ENCODE peak calls at places on chromosome 12, in four cellular contexts. A is vagina, B is glutamatergic neuron, R is Caco-2. N is an unnamed sample.

GRCh38 chr12:77325505-77325904 is 260.1 kb upstream of the E2F7 start:
- DNase-seq in A (no peak), B (peak; percentile 63), R (no peak), N (no peak)

GRCh38 chr12:25388216-25388615 is 137.5 kb upstream of the KRAS start:
- DNase-seq in A (no peak), B (no peak), R (no peak), N (no peak)

GRCh38 chr12:3091650-3092207 is 14.6 kb downstream of the TSPAN9 start:
- DNase-seq in A (no peak), B (no peak), R (no peak), N (no peak)

GRCh38 chr12:96416033-96416790 is 16.0 kb upstream of the CDK17 start:
- DNase-seq in A (no peak), B (no peak), R (peak; percentile 41), N (no peak)

GRCh38 chr12:2776129-2776806 is 18.5 kb upstream of the FKBP4 start:
- DNase-seq in A (no peak), B (no peak), R (no peak), N (no peak)

GRCh38 chr12:107521826-107522355 is 163.7 kb upstream of the PWP1 start:
- DNase-seq in A (no peak), B (no peak), R (no peak), N (no peak)

GRCh38 chr12:65825573-65826512 is 1.6 kb downstream of the HMGA2 start:
- DNase-seq in A (no peak), B (peak; percentile 65), R (peak; percentile 57), N (peak; percentile 44)

GRCh38 chr12:4027412-4027811 is 154.2 kb upstream of the PARP11 start:
- DNase-seq in A (no peak), B (no peak), R (peak; percentile 56), N (no peak)

GRCh38 chr12:7695159-7695930 is at the start of gene GDF3:
- DNase-seq in A (no peak), B (no peak), R (no peak), N (no peak)

GRCh38 chr12:95548539-95549391 is 2.5 kb downstream of the USP44 start:
- DNase-seq in A (no peak), B (peak; percentile 74), R (no peak), N (peak; percentile 58)

GRCh38 chr12:4194661-4195060 is 78.9 kb upstream of the CCND2 start:
- DNase-seq in A (no peak), B (no peak), R (no peak), N (no peak)

GRCh38 chr12:113070117-113070906 is 13.8 kb downstream of the DTX1 start:
- DNase-seq in A (no peak), B (no peak), R (no peak), N (no peak)

GRCh38 chr12:59452259-59452658 is 143.6 kb upstream of the SLC16A7 start:
- DNase-seq in A (no peak), B (no peak), R (no peak), N (no peak)

GRCh38 chr12:116201359-116201758 is 76.1 kb downstream of the MED13L start:
- DNase-seq in A (no peak), B (no peak), R (no peak), N (no peak)

GRCh38 chr12:132781938-132782337 is 20.3 kb upstream of the ANKLE2 start:
- DNase-seq in A (no peak), B (no peak), R (no peak), N (no peak)

GRCh38 chr12:100959481-100959880 is 164.9 kb downstream of the ANO4 start:
- DNase-seq in A (no peak), B (no peak), R (no peak), N (no peak)

GRCh38 chr12:62934799-62935674 is at the start of gene PPM1H:
- DNase-seq in A (no peak), B (peak; percentile 85), R (peak; percentile 98), N (peak; percentile 66)

DNA sequence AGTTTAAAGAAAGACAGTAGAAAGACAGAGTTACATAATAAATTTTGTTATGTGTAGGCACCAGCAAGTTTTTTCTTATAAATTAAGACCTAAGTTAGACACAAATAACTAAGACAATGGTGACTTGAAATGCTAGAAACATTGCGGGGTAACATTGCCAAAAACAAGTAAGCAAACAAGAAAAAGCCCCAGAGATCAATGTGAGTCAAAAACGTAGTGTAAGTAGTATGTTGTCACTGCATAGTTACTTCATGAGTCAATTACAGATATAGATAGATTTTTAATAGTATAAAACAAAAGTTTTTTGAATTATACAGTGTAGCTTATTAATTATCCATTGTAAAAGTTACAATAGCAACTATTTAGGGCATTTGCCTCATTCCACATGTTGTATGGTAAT is 83.4 kb downstream of the CNTN1 start:
- DNase-seq in A (no peak), B (no peak), R (no peak), N (no peak)
- TF ChIP-seq CTCF in A (no peak), B (no peak), R (no peak), N (no peak)

DNA sequence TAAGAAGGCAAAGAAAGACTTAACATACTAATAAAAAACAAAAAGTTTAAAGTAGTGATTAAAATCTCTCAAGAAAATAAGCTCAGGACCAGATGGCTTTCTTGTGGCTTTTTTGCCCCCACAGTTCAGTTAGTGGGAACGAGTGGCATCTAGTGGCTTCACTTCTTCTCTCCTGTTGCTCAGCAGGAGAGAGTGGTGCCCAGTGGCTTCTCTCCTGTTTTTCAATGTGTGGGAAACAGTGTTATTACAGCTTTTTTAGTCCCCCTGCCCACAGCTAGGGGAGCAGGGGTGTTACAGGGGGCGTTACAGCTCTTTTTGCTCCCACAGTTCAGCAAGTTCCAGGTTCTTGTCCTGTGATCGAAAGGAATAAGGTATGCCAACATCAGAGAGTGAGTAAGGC is 135.2 kb downstream of the RERGL start:
- DNase-seq in A (no peak), B (no peak), R (no peak), N (no peak)
- TF ChIP-seq CTCF in A (no peak), B (no peak), R (no peak), N (no peak)

GRCh38 chr12:50017047-50017446 is 8.2 kb downstream of the RACGAP1 start:
- DNase-seq in A (no peak), B (no peak), R (no peak), N (no peak)
- TF ChIP-seq CTCF in A (no peak), B (no peak), R (no peak), N (no peak)

GRCh38 chr12:53589423-53589822 is 36.8 kb downstream of the ATF7 start:
- DNase-seq in A (no peak), B (no peak), R (no peak), N (no peak)

GRCh38 chr12:53590661-53591060 is 35.5 kb downstream of the ATF7 start:
- DNase-seq in A (no peak), B (no peak), R (no peak), N (no peak)

GRCh38 chr12:53593031-53593430 is 33.2 kb downstream of the ATF7 start:
- DNase-seq in A (no peak), B (no peak), R (no peak), N (no peak)

GRCh38 chr12:53589915-53590314 is 36.3 kb downstream of the ATF7 start:
- DNase-seq in A (no peak), B (no peak), R (no peak), N (no peak)

DNA sequence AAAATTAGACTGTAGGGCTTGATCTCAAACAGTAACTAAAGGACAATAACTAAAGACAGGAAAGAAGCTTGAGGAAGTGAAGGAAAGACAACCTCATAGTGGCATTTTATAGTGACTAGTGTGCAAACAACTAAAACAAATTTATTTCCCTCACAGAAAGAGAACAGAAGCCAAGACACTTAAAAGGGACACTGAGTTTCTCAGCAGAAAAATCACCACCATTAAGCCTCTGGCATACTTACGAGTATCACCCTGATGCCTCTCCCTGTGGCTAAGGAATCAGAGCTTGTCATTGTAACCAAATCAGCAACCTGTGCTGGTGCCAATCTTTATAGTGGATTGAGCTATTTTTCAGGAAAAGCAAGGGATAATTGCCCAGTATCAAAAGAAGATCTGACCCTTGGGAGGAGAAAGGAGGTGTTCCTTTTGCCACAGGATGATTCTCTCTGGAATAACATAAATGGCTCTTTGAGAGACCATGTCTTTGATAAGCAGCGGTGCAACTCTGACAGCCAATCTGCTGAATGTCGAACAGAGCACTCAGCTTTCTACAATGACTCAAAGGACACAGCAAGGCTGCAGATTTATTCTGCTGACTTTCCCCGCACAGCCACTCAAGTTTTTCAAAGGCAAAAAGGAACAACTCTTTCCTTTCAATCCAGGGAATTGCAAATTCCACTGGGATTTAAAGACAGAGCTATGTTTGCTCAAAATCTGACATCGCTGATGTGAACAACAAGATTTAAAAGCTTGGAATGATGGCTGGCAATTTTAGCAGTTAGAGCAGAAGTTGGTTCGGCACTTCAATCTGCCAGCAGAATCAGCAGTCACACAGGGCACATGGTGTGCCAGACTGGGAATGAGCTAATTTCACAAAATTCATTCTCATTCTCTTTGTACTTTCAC is 34.6 kb downstream of the ATF7 start:
- DNase-seq in A (no peak), B (no peak), R (no peak), N (no peak)
- TF ChIP-seq CTCF in A (no peak), B (no peak), R (no peak), N (no peak)

N was measured in neural crest cell.